ENCODE peak calls at places on chromosomes 2 and 18, in eight cellular contexts. V is tibial artery, K is Caco-2, M is PC-3, A is aorta, T is mammary epithelial cell, F is lower lobe of right lung, E is HepG2. P is an unnamed sample. For H3K4me1 and H3K36me3, the result is how much of the 10 kb centered on the place peaks cover.

GRCh38 chr18:8264861-8265411 is 344.3 kb upstream of the RAB12 start:
- DNase-seq in K (no peak), F (no peak), A (no peak), E (peak), T (peak), V (no peak), M (no peak), P (peak)

GRCh38 chr2:238484522-238485452 is 58.1 kb downstream of the ASB1 start:
- DNase-seq in M (no peak), V (no peak), T (no peak), K (no peak), F (no peak), E (no peak), A (peak), P (no peak)

GRCh38 chr2:40658917-40659316 is 207.0 kb upstream of the SLC8A1 start:
- DNase-seq in T (peak), F (no peak), K (no peak), E (no peak), A (no peak), V (no peak), M (peak), P (peak)

GRCh38 chr2:127048969-127049897 is 57.7 kb downstream of the BIN1 start:
- DNase-seq in V (no peak), M (no peak), F (peak), T (no peak), A (peak), K (no peak), E (no peak), P (no peak)

GRCh38 chr2:208092093-208092832 is 32.1 kb downstream of the CRYGD start:
- DNase-seq in M (no peak), V (no peak), A (no peak), E (no peak), T (no peak), F (no peak), K (peak), P (peak)

GRCh38 chr2:241068942-241069810 is 32.9 kb downstream of the MTERF4 start:
- DNase-seq in A (no peak), V (no peak), E (no peak), K (no peak), M (no peak), F (no peak), T (no peak), P (no peak)

GRCh38 chr18:67574749-67575148 is 58.2 kb upstream of the DSEL start:
- DNase-seq in K (no peak), F (no peak), T (no peak), M (no peak), A (no peak), V (no peak), E (no peak), P (no peak)

GRCh38 chr2:46643493-46643892 is 164.1 kb downstream of the TMEM247 start:
- DNase-seq in M (no peak), T (no peak), K (no peak), V (no peak), A (no peak), F (no peak), E (no peak), P (no peak)

GRCh38 chr2:37638973-37639372 is 32.5 kb downstream of the CDC42EP3 start:
- DNase-seq in F (no peak), V (no peak), T (no peak), E (no peak), K (no peak), M (no peak), A (no peak), P (no peak)

GRCh38 chr2:215063526-215063925 is 74.9 kb downstream of the ABCA12 start:
- DNase-seq in T (no peak), M (no peak), E (no peak), K (no peak), V (no peak), A (no peak), F (no peak), P (no peak)

DNA sequence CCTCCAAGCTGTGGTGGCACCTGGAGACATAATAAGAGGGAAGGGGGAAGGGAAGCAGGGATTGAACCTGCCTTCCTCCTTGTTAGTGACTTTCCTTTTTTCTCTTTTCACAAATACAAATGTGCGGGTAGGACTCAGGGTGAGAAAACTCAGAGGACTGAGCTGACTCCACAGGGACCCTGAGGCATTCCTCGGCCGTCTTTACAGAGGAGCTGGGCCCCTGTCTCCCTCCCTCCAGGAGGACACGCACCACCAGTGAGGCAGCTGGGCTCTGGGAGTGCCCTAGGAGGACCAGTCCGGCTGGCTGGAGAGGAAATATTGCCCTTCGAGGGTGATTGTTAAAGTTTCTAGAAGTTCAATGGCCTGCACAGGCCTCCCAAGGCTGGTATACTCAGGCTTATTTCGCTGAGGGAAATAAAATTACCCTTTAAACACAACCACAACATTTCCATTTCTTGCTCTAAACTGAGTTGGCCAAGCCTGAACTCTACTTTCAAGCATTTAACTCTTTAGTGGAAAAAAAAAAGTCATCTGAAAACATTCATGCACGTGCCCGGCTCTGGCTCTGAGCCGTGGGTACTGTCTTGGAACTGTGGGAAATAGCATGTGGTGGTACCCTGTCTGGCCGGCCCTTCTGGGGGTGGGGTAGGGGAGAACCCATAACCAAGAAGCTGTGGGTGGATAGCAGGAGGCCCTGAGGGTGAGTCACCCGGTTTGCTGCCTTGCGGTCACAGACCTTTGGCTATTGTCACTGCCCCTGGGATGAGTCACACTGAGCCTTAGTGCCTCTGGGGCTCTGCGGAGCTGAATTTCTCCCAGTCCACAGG is 116.0 kb downstream of the COPS8 start:
- DNase-seq in E (peak), A (no peak), T (no peak), F (no peak), M (peak), K (peak), V (peak), P (peak)
- H3K4me1 ChIP-seq in E (under half), A (under half), T (under half), F (under half), M (half or more), K (under half), V (under half), P (under half)

GRCh38 chr2:69345434-69345833 is 41.6 kb downstream of the GFPT1 start:
- DNase-seq in K (no peak), E (peak), M (no peak), T (no peak), F (no peak), A (no peak), V (no peak), P (no peak)
- H3K36me3 ChIP-seq in K (under half), E (half or more), M (half or more), T (under half), F (half or more), A (under half), V (half or more), P (under half)

GRCh38 chr2:152466041-152466440 is 131.1 kb downstream of the FMNL2 start:
- DNase-seq in T (no peak), A (no peak), V (no peak), F (no peak), M (peak), E (no peak), K (no peak), P (peak)

GRCh38 chr2:152467677-152468406 is 132.9 kb downstream of the FMNL2 start:
- DNase-seq in F (no peak), T (no peak), A (no peak), K (no peak), E (no peak), V (no peak), M (no peak), P (no peak)

GRCh38 chr2:152466925-152467676 is 132.1 kb downstream of the FMNL2 start:
- DNase-seq in A (no peak), M (peak), E (no peak), K (no peak), V (no peak), T (peak), F (no peak), P (peak)

GRCh38 chr2:152464853-152465470 is 130.0 kb downstream of the FMNL2 start:
- DNase-seq in K (no peak), M (no peak), E (no peak), F (no peak), T (no peak), V (no peak), A (no peak), P (no peak)

DNA sequence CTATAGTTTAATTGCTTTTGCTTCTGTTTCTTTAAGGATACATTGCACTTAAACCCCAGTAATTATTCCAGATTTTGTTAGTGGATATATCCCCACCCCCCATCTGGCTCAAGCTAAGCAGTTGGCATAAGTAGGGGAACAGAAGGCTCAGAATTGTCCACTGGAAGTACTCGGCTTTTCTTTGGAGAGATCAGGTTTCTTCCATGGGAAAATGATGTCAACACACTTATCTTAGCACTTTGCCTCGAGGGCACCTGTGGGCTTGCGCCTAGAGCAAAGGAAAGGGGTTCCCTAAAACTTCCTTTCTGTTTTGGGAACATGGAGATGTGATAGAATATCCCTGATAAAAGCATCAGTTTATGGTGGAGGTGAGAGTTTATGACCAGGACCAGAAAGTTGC is 130.6 kb downstream of the FMNL2 start:
- DNase-seq in M (no peak), V (no peak), F (no peak), A (no peak), T (no peak), E (no peak), K (no peak), P (no peak)
- H3K4me1 ChIP-seq in M (under half), V (half or more), F (half or more), A (under half), T (under half), E (half or more), K (under half), P (under half)

GRCh38 chr2:230162981-230163380 is 56.8 kb downstream of the SP110 start:
- DNase-seq in K (no peak), A (no peak), M (no peak), F (no peak), E (no peak), T (no peak), V (no peak), P (no peak)

GRCh38 chr2:230161180-230161579 is 58.6 kb downstream of the SP110 start:
- DNase-seq in M (peak), K (no peak), A (no peak), F (no peak), T (peak), V (no peak), E (no peak), P (no peak)

GRCh38 chr2:230158468-230158867 is 61.3 kb downstream of the SP110 start:
- DNase-seq in K (no peak), M (no peak), F (no peak), A (no peak), T (no peak), V (no peak), E (peak), P (no peak)

GRCh38 chr2:230157300-230157699 is 62.5 kb downstream of the SP110 start:
- DNase-seq in F (no peak), A (no peak), M (no peak), T (no peak), E (no peak), V (no peak), K (no peak), P (no peak)

GRCh38 chr2:230160112-230160660 is 59.6 kb downstream of the SP110 start:
- DNase-seq in K (peak), T (peak), M (peak), V (no peak), E (peak), A (no peak), F (peak), P (peak)
- H3K36me3 ChIP-seq in K (under half), T (under half), M (under half), V (under half), E (under half), A (under half), F (under half), P (under half)

GRCh38 chr2:134671498-134671897 is 47.3 kb downstream of the TMEM163 start:
- DNase-seq in M (peak), V (no peak), E (no peak), T (no peak), K (no peak), F (no peak), A (no peak), P (no peak)

GRCh38 chr2:134674687-134675086 is 44.1 kb downstream of the TMEM163 start:
- DNase-seq in K (no peak), M (no peak), F (no peak), V (no peak), E (no peak), T (no peak), A (no peak), P (no peak)

GRCh38 chr2:134677866-134678774 is 40.7 kb downstream of the TMEM163 start:
- DNase-seq in M (no peak), F (no peak), K (no peak), V (no peak), A (no peak), T (no peak), E (no peak), P (no peak)

GRCh38 chr2:134676960-134677359 is 41.8 kb downstream of the TMEM163 start:
- DNase-seq in K (no peak), V (no peak), T (no peak), F (no peak), A (no peak), M (no peak), E (no peak), P (no peak)

DNA sequence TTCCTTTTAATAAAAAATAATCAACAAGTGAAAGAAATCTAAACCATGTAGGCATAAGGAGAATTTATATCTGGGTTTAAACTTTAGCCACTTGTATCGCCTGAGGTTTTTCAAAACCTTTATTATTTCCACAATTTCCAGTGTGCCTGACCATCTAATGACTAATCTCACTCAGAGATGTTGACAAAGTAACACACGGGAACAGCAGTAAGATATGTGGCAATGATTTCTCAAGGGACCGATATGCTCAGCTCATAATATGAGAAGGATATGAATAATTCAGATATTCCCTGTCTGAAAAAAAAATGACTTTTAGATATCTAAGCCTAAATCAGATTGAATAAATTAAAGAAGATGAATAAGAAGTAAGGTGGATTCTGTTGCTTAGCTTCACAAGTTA is 43.5 kb downstream of the TMEM163 start:
- DNase-seq in F (no peak), V (no peak), E (no peak), T (no peak), M (no peak), A (no peak), K (no peak), P (no peak)
- H3K4me1 ChIP-seq in F (under half), V (under half), E (under half), T (under half), M (under half), A (under half), K (under half), P (under half)

DNA sequence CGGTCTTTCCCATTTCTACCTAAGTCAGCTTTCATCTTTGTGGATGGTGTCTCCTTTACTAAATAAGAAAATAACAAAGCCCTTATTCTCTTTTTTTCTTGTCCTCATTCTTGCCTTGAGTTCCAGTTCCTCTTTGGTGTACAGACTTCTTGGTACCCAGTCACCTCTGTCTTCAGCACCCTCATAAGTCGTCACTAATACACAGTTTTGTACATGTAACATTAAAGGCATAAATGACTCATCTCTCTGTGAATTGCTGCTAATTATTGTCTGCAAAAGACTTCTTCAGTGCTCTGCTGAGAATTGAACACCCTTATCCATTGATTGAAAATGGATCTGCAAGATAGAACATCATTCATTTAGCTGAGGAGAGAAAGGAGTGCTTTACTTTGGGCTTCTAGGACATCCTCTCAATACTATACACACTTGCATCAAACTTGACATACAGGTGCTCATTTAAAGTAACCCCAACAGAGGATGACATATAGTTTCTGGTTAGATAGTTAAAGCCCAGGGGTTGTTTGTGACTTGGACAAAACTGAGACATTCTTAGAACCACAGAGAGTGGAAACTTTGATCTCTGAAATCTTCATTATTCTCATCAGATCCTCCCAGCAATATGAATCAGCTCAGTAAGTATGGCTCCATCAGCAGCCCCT is 97.0 kb downstream of the XRCC5 start:
- DNase-seq in M (no peak), F (no peak), T (no peak), A (no peak), E (no peak), K (no peak), V (no peak), P (no peak)
- H3K36me3 ChIP-seq in M (half or more), F (half or more), T (under half), A (under half), E (half or more), K (under half), V (half or more), P (under half)

GRCh38 chr2:11753452-11753885 is 7.0 kb downstream of the LPIN1 start:
- DNase-seq in V (no peak), A (no peak), K (no peak), F (peak), T (peak), E (no peak), M (peak), P (peak)

GRCh38 chr2:11750917-11751316 is 4.5 kb downstream of the LPIN1 start:
- DNase-seq in E (no peak), T (peak), K (no peak), M (no peak), A (no peak), F (no peak), V (no peak), P (no peak)

GRCh38 chr2:11754705-11755026 is 8.2 kb downstream of the LPIN1 start:
- DNase-seq in F (no peak), M (no peak), A (no peak), T (no peak), K (no peak), E (no peak), V (no peak), P (no peak)

GRCh38 chr2:11753886-11754704 is 7.7 kb downstream of the LPIN1 start:
- DNase-seq in K (no peak), M (peak), F (no peak), E (no peak), T (peak), A (no peak), V (no peak), P (peak)

GRCh38 chr2:11752906-11753305 is 6.5 kb downstream of the LPIN1 start:
- DNase-seq in V (no peak), F (no peak), K (no peak), E (no peak), A (no peak), M (no peak), T (no peak), P (no peak)
- H3K4me1 ChIP-seq in V (under half), F (half or more), K (under half), E (under half), A (under half), M (under half), T (half or more), P (under half)

GRCh38 chr2:142307086-142307485 is 176.3 kb upstream of the LRP1B start:
- DNase-seq in M (peak), V (no peak), A (no peak), F (no peak), T (peak), K (no peak), E (no peak), P (no peak)
- H3K36me3 ChIP-seq in M (under half), V (under half), A (under half), F (under half), T (under half), K (under half), E (under half), P (under half)